ENCODE peak calls at places on chromosomes 7 and 10, in four cellular contexts. A is H1, Y is K562, I is GM12878. E is an unnamed sample.

GRCh38 chr7:76268376-76268775 is 34.1 kb upstream of the HSPB1 start:
- DNase-seq in Y (no peak), I (no peak), A (no peak), E (no peak)

GRCh38 chr10:118590334-118590733 is 5.1 kb downstream of the PRLHR start:
- DNase-seq in A (no peak), Y (no peak), I (no peak), E (peak; percentile 86)

GRCh38 chr10:79327090-79327457 is 20.2 kb upstream of the PPIF start:
- DNase-seq in I (no peak), Y (no peak), A (no peak), E (no peak)

GRCh38 chr7:44131173-44132009 is 8.0 kb upstream of the POLD2 start:
- DNase-seq in A (no peak), Y (peak; percentile 61), I (no peak), E (peak; percentile 36)

GRCh38 chr7:113159746-113160339 is 41.5 kb upstream of the SMIM30 start:
- DNase-seq in Y (peak; percentile 75), A (peak; percentile 31), I (no peak), E (peak; percentile 63)

GRCh38 chr7:131021902-131022301 is 287.9 kb upstream of the KLF14 start:
- DNase-seq in I (no peak), Y (no peak), A (no peak), E (no peak)

GRCh38 chr7:37690206-37690605 is 6.6 kb downstream of the GPR141 start:
- DNase-seq in Y (no peak), I (no peak), A (no peak), E (no peak)

GRCh38 chr7:98869001-98869373 is 827 bp downstream of the TMEM130 start:
- DNase-seq in A (no peak), I (no peak), Y (no peak), E (no peak)

GRCh38 chr7:149216402-149216801 is 21.1 kb downstream of the ZNF282 start:
- DNase-seq in A (no peak), Y (peak; percentile 55), I (no peak), E (no peak)

DNA sequence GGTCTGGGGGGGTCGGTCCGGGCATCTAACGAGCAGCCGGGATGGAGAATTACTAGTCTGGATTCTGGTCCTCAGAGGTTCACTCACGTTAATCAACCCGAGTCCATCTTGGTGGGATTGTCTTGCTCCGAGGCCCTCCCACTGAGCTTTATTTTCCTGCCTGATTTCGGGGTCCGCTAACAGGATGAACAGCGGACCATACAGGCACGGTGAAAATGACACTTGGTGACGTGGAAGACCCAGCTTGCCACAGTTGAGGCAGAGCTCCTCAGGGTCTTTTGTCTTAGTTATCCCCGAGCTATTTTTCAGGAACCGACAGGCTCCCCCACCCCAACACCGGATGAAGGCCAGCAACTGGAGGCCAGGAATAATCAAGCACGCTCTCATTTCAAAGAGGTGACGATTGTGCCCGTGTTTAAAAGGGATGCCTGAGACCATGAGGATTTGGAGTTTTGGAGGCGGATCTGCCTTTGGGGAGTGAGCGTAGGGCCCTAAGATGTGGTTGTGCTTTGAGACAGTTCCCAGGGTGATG is 517 bp upstream of the LRRD1 start:
- DNase-seq in A (no peak), Y (no peak), I (no peak), E (no peak)
- TF ChIP-seq NRF1 in A (no peak), Y (no peak), I (no peak), E (no peak)

DNA sequence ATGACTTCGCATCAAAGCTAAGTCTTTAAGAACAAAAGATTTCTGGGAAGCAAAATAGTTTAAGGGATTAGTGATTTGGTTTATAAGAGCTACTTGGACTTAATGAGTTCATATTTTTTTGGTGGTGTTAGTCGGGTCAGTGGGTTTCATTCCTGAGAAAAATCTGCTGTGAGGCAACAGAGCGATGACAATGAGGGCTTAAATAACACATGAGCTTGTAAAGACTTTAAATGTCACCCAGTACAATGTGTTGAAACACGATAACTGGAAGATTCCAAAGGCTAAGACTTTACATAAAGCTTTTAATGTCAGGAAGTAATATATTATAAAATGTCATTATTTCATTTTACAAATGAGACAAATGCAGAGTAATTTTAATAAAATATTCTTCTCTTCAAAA is 178.8 kb downstream of the ARL4A start:
- DNase-seq in Y (peak; percentile 31), A (no peak), I (no peak), E (no peak)
- TF ChIP-seq EP300 in Y (no peak), A (no peak), I (no peak), E (no peak)

DNA sequence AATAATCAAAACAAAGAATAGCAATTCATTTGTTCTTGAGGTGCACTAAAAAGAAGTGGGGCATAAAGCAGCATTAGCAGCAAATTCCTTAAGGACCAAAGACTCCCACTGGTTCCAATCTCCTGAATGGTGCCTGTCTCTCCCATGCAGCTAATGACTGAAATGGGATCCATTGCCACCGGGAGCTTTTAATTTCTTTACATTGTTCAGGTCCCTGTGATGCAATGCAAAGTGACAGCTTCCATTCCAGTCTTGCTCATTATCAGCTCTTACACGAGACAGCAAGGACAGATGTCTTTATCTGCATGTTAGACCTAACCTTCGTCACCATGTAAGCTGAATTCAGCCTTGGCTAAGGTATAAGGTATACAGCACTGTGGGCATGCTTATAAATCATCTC is 148.1 kb downstream of the POU6F2 start:
- DNase-seq in A (no peak), I (no peak), Y (no peak), E (no peak)
- TF ChIP-seq NRF1 in A (no peak), I (no peak), Y (no peak), E (no peak)

GRCh38 chr10:60807499-60807898 is 29.2 kb downstream of the CDK1 start:
- DNase-seq in Y (no peak), A (no peak), I (no peak), E (no peak)
- TF ChIP-seq EP300 in Y (no peak), A (no peak), I (no peak), E (no peak)

GRCh38 chr10:97050959-97051496 is 134.7 kb downstream of the SLIT1 start:
- DNase-seq in Y (no peak), I (no peak), A (no peak), E (no peak)
- TF ChIP-seq NRF1 in Y (no peak), I (no peak), A (no peak), E (no peak)

DNA sequence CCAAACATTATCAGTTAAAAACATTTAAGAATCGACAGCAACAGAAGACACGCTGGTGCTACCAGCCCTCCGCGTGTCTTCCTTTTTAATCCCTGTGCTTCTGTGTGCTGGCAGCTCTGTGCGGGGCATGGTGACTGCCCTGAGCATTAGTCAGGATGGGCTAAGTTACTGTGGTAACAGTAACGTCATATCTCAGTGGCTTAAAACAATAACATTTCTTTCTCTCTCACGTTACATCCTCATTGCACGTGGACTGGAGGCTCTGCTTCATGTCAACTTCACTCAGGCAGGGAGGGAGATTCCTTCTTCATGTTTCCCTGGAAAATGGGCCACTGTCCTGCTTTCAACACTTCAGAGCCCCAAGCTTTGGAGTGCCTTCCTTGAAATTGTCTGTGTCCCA is 378.5 kb downstream of the CCSER2 start:
- DNase-seq in Y (no peak), I (no peak), A (no peak), E (no peak)
- TF ChIP-seq EP300 in Y (no peak), I (no peak), A (no peak), E (no peak)

DNA sequence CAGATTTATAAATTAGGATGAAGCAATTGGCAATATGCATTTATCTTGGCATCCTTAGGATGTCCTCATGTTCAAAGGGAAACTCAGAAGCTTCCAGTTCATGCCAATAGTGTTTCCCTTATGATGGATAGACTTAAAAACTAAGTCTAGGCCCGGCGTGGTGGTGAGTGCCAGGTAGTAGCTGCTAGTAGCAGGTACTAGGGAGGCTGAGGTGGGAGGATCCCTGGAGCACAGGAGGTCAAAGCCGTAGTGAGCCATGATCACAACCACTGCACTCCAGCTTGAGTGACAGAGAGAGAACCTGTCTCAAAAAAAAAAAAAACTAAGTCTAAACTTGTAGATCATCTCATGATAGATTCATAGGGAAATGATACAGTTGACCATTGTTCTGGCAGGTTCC is 115.0 kb downstream of the DOCK1 start:
- DNase-seq in I (no peak), Y (no peak), A (no peak), E (no peak)
- TF ChIP-seq NRF1 in I (no peak), Y (no peak), A (no peak), E (no peak)

DNA sequence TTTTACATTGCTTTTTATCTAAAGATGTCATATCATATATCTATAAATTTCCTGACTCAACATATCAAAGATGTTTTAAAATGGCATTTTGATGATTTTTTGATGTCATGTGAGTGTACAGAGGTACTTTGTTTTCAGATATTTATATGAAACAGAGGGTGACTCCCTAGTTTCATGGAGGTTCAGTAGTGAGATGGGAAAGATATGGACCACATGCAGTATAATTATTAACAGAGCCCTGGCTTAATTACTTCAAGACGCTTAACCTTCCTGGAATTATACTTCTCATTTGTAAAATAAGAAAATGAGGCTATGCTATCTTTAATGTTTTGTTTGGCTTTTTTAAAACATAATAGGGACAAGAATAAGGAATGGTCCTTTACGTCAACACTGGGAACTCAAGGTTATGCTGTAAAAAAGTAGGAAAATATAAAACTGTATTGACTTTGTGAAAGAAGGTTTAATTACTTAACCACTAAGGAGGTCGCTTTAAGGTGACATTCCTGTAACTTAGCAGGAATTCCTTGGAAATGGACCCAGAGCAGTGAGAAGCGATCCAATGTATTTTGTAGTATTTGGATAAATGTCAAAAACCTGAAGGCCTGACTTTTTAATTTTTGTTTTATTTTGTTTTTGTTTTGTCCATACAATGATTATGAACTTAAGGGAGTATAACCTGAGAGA is 821.0 kb upstream of the IGFBP3 start:
- DNase-seq in A (no peak), I (no peak), Y (no peak), E (peak; percentile 44)
- TF ChIP-seq EP300 in A (no peak), I (no peak), Y (no peak), E (peak; percentile 67)

GRCh38 chr10:102670871-102671434 is 26.7 kb downstream of the TRIM8 start:
- DNase-seq in Y (peak; percentile 69), I (no peak), A (no peak), E (peak; percentile 39)

GRCh38 chr10:102668312-102669110 is 24.2 kb downstream of the TRIM8 start:
- DNase-seq in I (no peak), Y (no peak), A (no peak), E (no peak)

GRCh38 chr10:102670065-102670400 is 25.8 kb downstream of the TRIM8 start:
- DNase-seq in A (no peak), Y (no peak), I (no peak), E (no peak)

GRCh38 chr10:102672822-102673200 is 28.5 kb downstream of the TRIM8 start:
- DNase-seq in A (no peak), Y (no peak), I (no peak), E (peak; percentile 5)

GRCh38 chr10:102669206-102670064 is 25.2 kb downstream of the TRIM8 start:
- DNase-seq in A (no peak), Y (peak; percentile 20), I (no peak), E (peak; percentile 76)
- TF ChIP-seq NRF1 in A (no peak), Y (no peak), I (no peak), E (no peak)

DNA sequence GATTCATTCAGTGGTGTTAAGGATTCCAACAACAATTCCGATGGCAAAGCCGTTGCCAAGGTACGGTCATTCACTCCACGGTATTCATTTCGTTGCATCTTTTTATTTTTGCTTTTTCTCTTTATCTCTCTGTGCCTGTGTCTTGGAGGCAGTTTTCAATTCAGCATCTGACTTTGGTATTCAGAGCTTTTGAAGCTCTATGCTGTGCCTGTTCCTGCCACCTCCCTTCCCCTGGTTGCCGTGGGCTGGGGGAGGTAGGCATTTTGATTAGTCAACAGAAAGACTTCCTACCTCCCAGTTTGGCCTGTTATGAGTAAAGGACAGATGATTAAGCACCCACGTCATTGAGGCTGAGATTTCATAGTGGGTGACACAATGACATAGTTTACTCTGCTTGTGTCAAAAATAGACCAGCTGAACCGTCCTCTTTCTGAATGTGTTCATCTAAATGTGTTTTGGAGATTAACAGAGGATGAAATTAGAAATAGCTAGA is 149.5 kb downstream of the ARID5B start:
- DNase-seq in Y (peak; percentile 55), I (peak; percentile 67), A (no peak), E (no peak)
- TF ChIP-seq EP300 in Y (no peak), I (peak; percentile 91), A (no peak), E (no peak)

E was measured in SK-N-SH.